ENCODE peak calls at places on chromosome 21, in four cellular contexts. One of them, this sample, is unnamed.

GRCh38 chr21:14361958-14362357 is 21.0 kb downstream of the HSPA13 start:
- DNase-seq in GM12878: no peak
- DNase-seq in A549: no peak
- DNase-seq in HepG2: no peak
- DNase-seq in this sample: peak

GRCh38 chr21:10511116-10511515 is 10.3 kb upstream of the TPTE start:
- DNase-seq in HepG2: no peak
- DNase-seq in GM12878: no peak
- DNase-seq in A549: no peak
- DNase-seq in this sample: no peak

GRCh38 chr21:17081193-17081592 is 431.6 kb upstream of the CXADR start:
- DNase-seq in GM12878: no peak
- DNase-seq in HepG2: no peak
- DNase-seq in A549: no peak
- DNase-seq in this sample: no peak

GRCh38 chr21:25885405-25885804 is 150.6 kb downstream of the GABPA start:
- DNase-seq in A549: no peak
- DNase-seq in HepG2: no peak
- DNase-seq in GM12878: no peak
- DNase-seq in this sample: no peak

GRCh38 chr21:36207577-36208320 is 51.1 kb downstream of the DOP1B start:
- DNase-seq in HepG2: no peak
- DNase-seq in A549: no peak
- DNase-seq in GM12878: no peak
- DNase-seq in this sample: peak

GRCh38 chr21:16258834-16259611 is 529.2 kb downstream of the USP25 start:
- DNase-seq in GM12878: no peak
- DNase-seq in HepG2: no peak
- DNase-seq in A549: no peak
- DNase-seq in this sample: no peak

GRCh38 chr21:27722095-27722494 is 755.2 kb upstream of the ADAMTS5 start:
- DNase-seq in HepG2: no peak
- DNase-seq in A549: no peak
- DNase-seq in GM12878: no peak
- DNase-seq in this sample: no peak

GRCh38 chr21:43277481-43278351 is 108.9 kb downstream of the CRYAA start:
- DNase-seq in GM12878: no peak
- DNase-seq in A549: no peak
- DNase-seq in HepG2: no peak
- DNase-seq in this sample: no peak

GRCh38 chr21:36306872-36307534 is 13.0 kb upstream of the MORC3 start:
- DNase-seq in HepG2: no peak
- DNase-seq in A549: no peak
- DNase-seq in GM12878: no peak
- DNase-seq in this sample: no peak

GRCh38 chr21:28235169-28235892 is 757.3 kb downstream of the LTN1 start:
- DNase-seq in GM12878: no peak
- DNase-seq in HepG2: no peak
- DNase-seq in A549: no peak
- DNase-seq in this sample: peak

GRCh38 chr21:27269646-27270045 is 302.8 kb upstream of the ADAMTS5 start:
- DNase-seq in GM12878: no peak
- DNase-seq in A549: no peak
- DNase-seq in HepG2: no peak
- DNase-seq in this sample: peak

GRCh38 chr21:38955495-38955894 is 149.8 kb downstream of the ETS2 start:
- DNase-seq in GM12878: no peak
- DNase-seq in A549: no peak
- DNase-seq in HepG2: no peak
- DNase-seq in this sample: no peak

GRCh38 chr21:38920631-38921398 is 115.1 kb downstream of the ETS2 start:
- DNase-seq in HepG2: no peak
- DNase-seq in A549: peak
- DNase-seq in GM12878: no peak
- DNase-seq in this sample: no peak

GRCh38 chr21:15319727-15320126 is 254.9 kb upstream of the NRIP1 start:
- DNase-seq in HepG2: no peak
- DNase-seq in GM12878: no peak
- DNase-seq in A549: no peak
- DNase-seq in this sample: no peak

GRCh38 chr21:15054089-15054488 is 10.7 kb downstream of the NRIP1 start:
- DNase-seq in HepG2: no peak
- DNase-seq in GM12878: no peak
- DNase-seq in A549: no peak
- DNase-seq in this sample: no peak

GRCh38 chr21:25607812-25608737 is 794 bp upstream of the MRPL39 start:
- DNase-seq in A549: peak
- DNase-seq in GM12878: peak
- DNase-seq in HepG2: peak
- DNase-seq in this sample: peak

GRCh38 chr21:43304621-43305335 is 122.2 kb downstream of the SIK1 start:
- DNase-seq in GM12878: no peak
- DNase-seq in A549: no peak
- DNase-seq in HepG2: no peak
- DNase-seq in this sample: no peak

GRCh38 chr21:39079617-39080016 is 103.6 kb downstream of the PSMG1 start:
- DNase-seq in A549: no peak
- DNase-seq in GM12878: no peak
- DNase-seq in HepG2: peak
- DNase-seq in this sample: peak

GRCh38 chr21:19547951-19548635 is 1144.5 kb upstream of the TMPRSS15 start:
- DNase-seq in HepG2: no peak
- DNase-seq in GM12878: no peak
- DNase-seq in A549: no peak
- DNase-seq in this sample: no peak

GRCh38 chr21:16169102-16169511 is 439.3 kb downstream of the USP25 start:
- DNase-seq in HepG2: no peak
- DNase-seq in A549: no peak
- DNase-seq in GM12878: no peak
- DNase-seq in this sample: no peak

GRCh38 chr21:30943920-30944319 is 62.5 kb upstream of the KRTAP11-1 start:
- DNase-seq in A549: no peak
- DNase-seq in GM12878: no peak
- DNase-seq in HepG2: no peak
- DNase-seq in this sample: no peak

GRCh38 chr21:14753466-14754258 is 207.5 kb upstream of the SAMSN1 start:
- DNase-seq in GM12878: no peak
- DNase-seq in HepG2: no peak
- DNase-seq in A549: no peak
- DNase-seq in this sample: no peak

GRCh38 chr21:27475363-27475955 is 508.6 kb upstream of the ADAMTS5 start:
- DNase-seq in GM12878: no peak
- DNase-seq in A549: no peak
- DNase-seq in HepG2: no peak
- DNase-seq in this sample: no peak

GRCh38 chr21:19261731-19262367 is 858.3 kb upstream of the TMPRSS15 start:
- DNase-seq in HepG2: no peak
- DNase-seq in A549: no peak
- DNase-seq in GM12878: no peak
- DNase-seq in this sample: no peak

GRCh38 chr21:36507397-36508018 is 27.6 kb upstream of the CLDN14 start:
- DNase-seq in HepG2: no peak
- DNase-seq in GM12878: no peak
- DNase-seq in A549: no peak
- DNase-seq in this sample: no peak

GRCh38 chr21:43716376-43717165 is 2.4 kb upstream of the PDXK start:
- DNase-seq in A549: no peak
- DNase-seq in GM12878: peak
- DNase-seq in HepG2: no peak
- DNase-seq in this sample: peak

GRCh38 chr21:23507501-23507900 is 2099.8 kb downstream of the MRPL39 start:
- DNase-seq in GM12878: no peak
- DNase-seq in HepG2: no peak
- DNase-seq in A549: no peak
- DNase-seq in this sample: no peak

GRCh38 chr21:39612233-39613028 is at the start of gene B3GALT5:
- DNase-seq in A549: no peak
- DNase-seq in HepG2: no peak
- DNase-seq in GM12878: no peak
- DNase-seq in this sample: no peak

GRCh38 chr21:24594082-24594481 is 1013.2 kb downstream of the MRPL39 start:
- DNase-seq in A549: no peak
- DNase-seq in HepG2: no peak
- DNase-seq in GM12878: no peak
- DNase-seq in this sample: no peak

GRCh38 chr21:28160378-28160777 is 832.3 kb downstream of the LTN1 start:
- DNase-seq in A549: no peak
- DNase-seq in GM12878: no peak
- DNase-seq in HepG2: no peak
- DNase-seq in this sample: no peak

GRCh38 chr21:43318841-43319781 is 107.8 kb downstream of the SIK1 start:
- DNase-seq in GM12878: peak
- DNase-seq in HepG2: no peak
- DNase-seq in A549: peak
- DNase-seq in this sample: peak

GRCh38 chr21:38989745-38990423 is 184.2 kb downstream of the ETS2 start:
- DNase-seq in A549: no peak
- DNase-seq in GM12878: no peak
- DNase-seq in HepG2: peak
- DNase-seq in this sample: no peak

GRCh38 chr21:26169061-26169610 is 1.4 kb downstream of the APP start:
- DNase-seq in A549: peak
- DNase-seq in GM12878: peak
- DNase-seq in HepG2: peak
- DNase-seq in this sample: peak

GRCh38 chr21:23131177-23131576 is 2133.0 kb downstream of the NCAM2 start:
- DNase-seq in A549: no peak
- DNase-seq in HepG2: no peak
- DNase-seq in GM12878: no peak
- DNase-seq in this sample: peak

DNA sequence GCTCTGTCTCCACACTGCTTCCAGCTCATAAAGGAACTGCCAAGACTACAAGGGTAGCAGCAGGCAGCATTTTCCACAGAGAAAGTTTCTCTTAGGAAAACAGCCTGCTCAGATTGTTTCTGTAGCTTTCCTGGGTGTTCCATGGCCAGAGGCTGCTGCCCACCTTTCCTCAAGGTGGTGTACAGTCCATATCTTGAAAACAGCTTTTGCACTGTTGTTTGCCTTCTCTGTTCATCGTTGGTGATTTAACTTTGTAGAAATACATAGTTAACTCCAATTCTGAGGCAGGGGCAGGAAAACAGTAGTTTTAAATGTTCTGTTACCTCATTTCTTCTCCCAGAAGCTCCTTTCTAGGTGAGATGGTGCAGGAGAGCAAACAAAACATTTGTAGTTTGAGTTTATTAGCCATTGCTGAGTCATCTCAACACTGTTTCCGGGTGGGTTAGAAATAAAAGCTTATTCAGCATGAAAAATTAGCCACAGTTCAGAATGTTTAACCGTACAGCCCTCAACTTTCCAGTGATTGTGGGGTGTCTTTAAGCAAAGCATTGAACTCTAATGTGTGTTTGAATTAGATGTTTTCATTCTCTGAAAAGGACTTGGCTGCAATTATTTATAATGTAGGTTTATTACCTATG is 41.7 kb downstream of the DIP2A start:
- DNase-seq in GM12878: no peak
- DNase-seq in HepG2: peak
- DNase-seq in A549: peak
- DNase-seq in this sample: peak
- TF ChIP-seq MYC in GM12878: no peak
- TF ChIP-seq MYC in HepG2: no peak
- TF ChIP-seq MYC in A549: no peak
- TF ChIP-seq MYC in this sample: no peak

GRCh38 chr21:34022557-34023335 is 50.6 kb upstream of the MRPS6 start:
- DNase-seq in A549: no peak
- DNase-seq in GM12878: no peak
- DNase-seq in HepG2: no peak
- DNase-seq in this sample: peak
- TF ChIP-seq MYC in A549: no peak
- TF ChIP-seq MYC in GM12878: no peak
- TF ChIP-seq MYC in HepG2: no peak
- TF ChIP-seq MYC in this sample: peak

GRCh38 chr21:35206141-35207125 is 157.3 kb upstream of the RUNX1 start:
- DNase-seq in GM12878: no peak
- DNase-seq in HepG2: no peak
- DNase-seq in A549: no peak
- DNase-seq in this sample: no peak
- TF ChIP-seq MYC in GM12878: no peak
- TF ChIP-seq MYC in HepG2: no peak
- TF ChIP-seq MYC in A549: no peak
- TF ChIP-seq MYC in this sample: no peak

GRCh38 chr21:45386728-45387371 is 18.1 kb upstream of the COL18A1 start:
- DNase-seq in A549: peak
- DNase-seq in GM12878: no peak
- DNase-seq in HepG2: no peak
- DNase-seq in this sample: peak

GRCh38 chr21:45387506-45387905 is 17.5 kb upstream of the COL18A1 start:
- DNase-seq in A549: no peak
- DNase-seq in HepG2: no peak
- DNase-seq in GM12878: no peak
- DNase-seq in this sample: no peak

GRCh38 chr21:45385549-45386050 is 19.4 kb upstream of the COL18A1 start:
- DNase-seq in A549: no peak
- DNase-seq in HepG2: no peak
- DNase-seq in GM12878: no peak
- DNase-seq in this sample: no peak

GRCh38 chr21:45384656-45385548 is 20.1 kb upstream of the COL18A1 start:
- DNase-seq in GM12878: no peak
- DNase-seq in A549: no peak
- DNase-seq in HepG2: no peak
- DNase-seq in this sample: no peak

DNA sequence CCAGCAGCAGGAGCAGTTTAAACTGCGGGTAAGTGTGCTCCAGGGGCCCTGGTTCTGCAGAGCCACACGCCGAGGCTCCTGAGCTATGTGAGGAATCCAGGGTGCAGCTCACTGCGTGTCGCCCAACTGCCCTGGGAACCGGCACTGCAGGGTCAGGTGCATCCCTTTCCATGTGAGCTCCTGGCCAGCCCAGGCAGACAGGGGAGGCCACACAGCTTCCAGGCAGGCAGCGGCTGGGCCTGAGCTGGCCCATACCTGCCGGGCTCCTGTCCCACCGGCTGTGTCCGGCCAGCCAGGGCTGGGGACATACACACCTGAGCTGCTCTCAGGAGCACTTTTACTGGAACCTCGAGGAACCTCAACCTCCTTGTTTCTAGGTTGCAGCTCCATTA is 18.6 kb upstream of the COL18A1 start:
- DNase-seq in GM12878: no peak
- DNase-seq in HepG2: no peak
- DNase-seq in A549: no peak
- DNase-seq in this sample: no peak
- TF ChIP-seq MYC in GM12878: no peak
- TF ChIP-seq MYC in HepG2: no peak
- TF ChIP-seq MYC in A549: no peak
- TF ChIP-seq MYC in this sample: no peak

This sample was measured in NB4.